ENCODE peak calls at places on chromosomes 6 and 20, in six cellular contexts. V is fibroblast of lung, Z is mammary epithelial cell, G is H1, Q is hepatocyte, L is PC-9. O is an unnamed sample. For H4K20me1, the result is how much of the 10 kb centered on the place peaks cover.

GRCh38 chr6:118574051-118574865 is 26.2 kb downstream of the PLN start:
- DNase-seq in L (no peak), Z (peak), G (no peak), V (peak), Q (peak), O (no peak)

GRCh38 chr6:37332894-37333293 is 20.9 kb upstream of the RNF8 start:
- DNase-seq in Z (no peak), G (no peak), L (no peak), Q (no peak), V (no peak), O (no peak)

GRCh38 chr6:152458648-152459047 is 178.5 kb downstream of the SYNE1 start:
- DNase-seq in G (no peak), L (no peak), Z (no peak), Q (no peak), V (peak), O (peak)

GRCh38 chr6:149717588-149718458 is at the start of gene LATS1:
- DNase-seq in G (no peak), Z (peak), V (peak), Q (peak), L (peak), O (peak)

GRCh38 chr6:12403201-12403826 is 113.2 kb downstream of the EDN1 start:
- DNase-seq in L (peak), V (peak), Q (no peak), G (peak), Z (peak), O (peak)

GRCh38 chr6:16136536-16137450 is 7.9 kb downstream of the MYLIP start:
- DNase-seq in G (no peak), L (peak), V (peak), Z (peak), Q (no peak), O (peak)

GRCh38 chr6:43428874-43429273 is 1.5 kb downstream of the ABCC10 start:
- DNase-seq in Q (no peak), G (no peak), Z (no peak), L (no peak), V (no peak), O (no peak)

GRCh38 chr6:133903855-133904254 is 14.9 kb downstream of the TCF21 start:
- DNase-seq in Z (no peak), V (no peak), Q (no peak), L (peak), G (no peak), O (no peak)

GRCh38 chr20:36260316-36260715 is 24.0 kb downstream of the AAR2 start:
- DNase-seq in L (no peak), V (no peak), Z (no peak), G (no peak), Q (no peak), O (no peak)

GRCh38 chr20:58669287-58670006 is 18.4 kb downstream of the STX16 start:
- DNase-seq in G (peak), V (no peak), L (no peak), Z (no peak), Q (no peak), O (no peak)

DNA sequence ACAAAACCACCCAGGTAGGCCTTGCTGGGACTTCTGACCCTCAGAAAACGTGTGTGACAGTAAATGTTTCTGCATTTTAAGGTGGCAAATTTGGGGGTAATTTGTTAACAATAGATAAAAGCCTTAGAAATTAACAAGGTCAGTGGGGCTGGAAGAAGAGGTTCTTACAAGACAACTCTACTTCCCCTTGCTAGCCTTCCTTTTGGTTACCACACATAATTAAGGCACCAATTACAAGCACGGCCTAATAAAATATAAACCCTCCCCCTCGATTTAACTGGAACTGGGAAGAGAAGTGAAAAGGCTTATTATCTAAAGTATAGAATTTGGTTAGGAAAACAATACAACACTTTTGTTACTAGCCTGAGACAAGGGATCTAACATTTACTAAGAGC is 38.9 kb downstream of the ELOVL5 start:
- DNase-seq in G (no peak), L (no peak), Z (no peak), V (no peak), Q (no peak), O (no peak)
- H4K20me1 ChIP-seq in G (under half), L (under half), Z (under half), V (under half), Q (under half), O (under half)

GRCh38 chr6:32329141-32329540 is 42.6 kb downstream of the TSBP1 start:
- DNase-seq in L (no peak), Z (no peak), G (no peak), Q (no peak), V (no peak), O (no peak)
- H4K20me1 ChIP-seq in L (under half), Z (under half), G (under half), Q (under half), V (under half), O (under half)

GRCh38 chr6:158009935-158010585 is 28.4 kb downstream of the SYNJ2 start:
- DNase-seq in G (no peak), L (no peak), Q (no peak), Z (no peak), V (no peak), O (no peak)
- H4K20me1 ChIP-seq in G (under half), L (under half), Q (under half), Z (under half), V (under half), O (under half)

GRCh38 chr20:31716818-31717477 is 5.7 kb downstream of the BCL2L1 start:
- DNase-seq in Q (no peak), L (no peak), Z (no peak), V (no peak), G (no peak), O (no peak)
- H4K20me1 ChIP-seq in Q (under half), L (under half), Z (under half), V (under half), G (under half), O (under half)

DNA sequence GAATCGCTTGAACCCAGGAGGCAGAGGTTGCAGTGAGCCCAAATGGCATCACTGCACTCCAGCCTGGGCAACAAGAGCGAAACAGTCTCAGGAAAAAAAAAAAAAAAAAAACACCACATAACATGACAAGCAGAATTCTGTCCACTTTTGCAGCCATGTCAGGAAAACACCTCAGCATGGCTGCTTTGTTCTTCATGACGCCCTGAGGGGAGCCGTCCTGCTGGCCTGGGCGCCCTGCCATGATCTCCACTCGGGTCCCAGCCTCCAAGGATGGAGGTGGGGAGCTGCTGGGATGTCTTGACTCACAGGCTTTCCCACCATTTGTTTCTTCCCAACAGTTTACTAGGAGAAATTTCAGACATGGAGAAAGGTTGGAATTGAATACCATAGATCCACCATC is 42.2 kb downstream of the SNX9 start:
- DNase-seq in V (no peak), Z (no peak), Q (no peak), L (no peak), G (no peak), O (no peak)
- H4K20me1 ChIP-seq in V (under half), Z (under half), Q (half or more), L (under half), G (under half), O (under half)

DNA sequence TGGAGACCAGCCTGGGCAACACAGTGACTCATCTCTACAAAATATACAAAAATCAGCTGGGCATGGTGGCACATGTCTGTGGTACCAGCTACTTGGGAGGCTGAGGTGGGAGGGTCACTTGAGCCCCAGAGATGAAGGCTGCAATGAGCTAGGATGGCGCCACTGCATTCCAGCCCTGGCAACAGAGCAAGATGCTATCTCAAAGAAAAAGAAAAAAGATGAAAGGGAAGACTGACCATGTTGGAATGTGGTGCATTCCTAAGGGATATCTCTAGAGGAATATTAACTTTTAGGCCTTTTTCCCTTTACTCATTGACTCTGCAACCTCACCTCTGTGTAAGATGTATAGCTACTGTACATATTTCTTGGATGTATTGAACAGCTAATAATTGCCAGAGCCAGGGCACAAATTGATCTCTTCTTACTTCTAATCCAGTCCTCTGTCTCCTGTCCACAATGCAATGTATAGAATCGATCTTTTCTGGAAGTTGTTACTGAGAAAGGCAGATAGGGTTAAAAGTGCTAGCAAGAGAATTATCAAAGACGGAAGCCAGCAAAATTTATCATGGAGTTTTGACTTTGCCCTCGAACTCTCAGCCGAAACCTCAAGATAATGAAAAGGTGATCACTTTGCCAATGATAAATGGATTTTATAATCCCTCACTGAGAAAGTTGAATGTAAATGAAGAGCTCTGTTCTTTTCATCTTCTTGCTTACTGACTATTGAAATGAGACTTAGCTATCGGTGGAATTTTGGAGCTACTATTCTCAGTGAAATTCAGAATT is 46.3 kb downstream of the GCNT2 start:
- DNase-seq in Z (peak), V (no peak), L (no peak), Q (no peak), G (no peak), O (no peak)
- H4K20me1 ChIP-seq in Z (under half), V (under half), L (under half), Q (under half), G (under half), O (under half)